ENCODE peak calls at places on chromosomes 2 and 18, in four cellular contexts. Y is thyroid gland, G is fibroblast of lung, O is A549. A is an unnamed sample.

GRCh38 chr2:172095905-172096660 is 6.6 kb downstream of the DLX2 start:
- DNase-seq in O (no peak), G (no peak), Y (no peak), A (no peak)

GRCh38 chr2:234211797-234212196 is 161.3 kb downstream of the SPP2 start:
- DNase-seq in G (peak), Y (no peak), O (no peak), A (no peak)

GRCh38 chr2:128623776-128624424 is 305.2 kb upstream of the HS6ST1 start:
- DNase-seq in G (peak), O (no peak), Y (no peak), A (peak)

GRCh38 chr18:22282311-22283235 is 113.2 kb downstream of the GATA6 start:
- DNase-seq in Y (no peak), O (peak), G (peak), A (no peak)

GRCh38 chr18:858016-858415 is 46.0 kb upstream of the YES1 start:
- DNase-seq in G (no peak), Y (no peak), O (no peak), A (no peak)

GRCh38 chr2:20448246-20449046 is 1.6 kb downstream of the RHOB start:
- DNase-seq in G (peak), Y (peak), O (peak), A (no peak)

GRCh38 chr2:186544255-186544675 is 45.6 kb upstream of the ITGAV start:
- DNase-seq in G (peak), Y (no peak), O (peak), A (no peak)

GRCh38 chr2:159146930-159147666 is 139.4 kb downstream of the WDSUB1 start:
- DNase-seq in O (no peak), G (no peak), Y (peak), A (no peak)

GRCh38 chr2:38636069-38636468 is 29.8 kb upstream of the GALM start:
- DNase-seq in O (no peak), Y (no peak), G (no peak), A (no peak)

GRCh38 chr18:79591040-79591308 is 88.6 kb upstream of the CTDP1 start:
- DNase-seq in Y (no peak), G (no peak), O (no peak), A (no peak)

GRCh38 chr2:46200100-46200690 is 97.0 kb upstream of the EPAS1 start:
- DNase-seq in Y (no peak), G (no peak), O (no peak), A (no peak)

GRCh38 chr2:184314829-184315228 is 283.5 kb upstream of the ZNF804A start:
- DNase-seq in Y (no peak), G (no peak), O (no peak), A (no peak)

GRCh38 chr2:161237397-161238263 is 70.6 kb upstream of the PSMD14 start:
- DNase-seq in O (no peak), G (peak), Y (peak), A (no peak)

GRCh38 chr2:198100323-198100722 is 295.9 kb downstream of the PLCL1 start:
- DNase-seq in Y (no peak), G (no peak), O (no peak), A (no peak)

GRCh38 chr2:23324281-23324680 is 60.7 kb upstream of the KLHL29 start:
- DNase-seq in O (no peak), G (no peak), Y (no peak), A (no peak)

GRCh38 chr2:128329607-128330006 is 10.9 kb upstream of the HS6ST1 start:
- DNase-seq in Y (no peak), O (no peak), G (no peak), A (no peak)

GRCh38 chr2:131156452-131157149 is 51.5 kb downstream of the PLEKHB2 start:
- DNase-seq in O (no peak), G (no peak), Y (no peak), A (no peak)

GRCh38 chr18:21112140-21112473 is 494 bp upstream of the ROCK1 start:
- DNase-seq in G (no peak), O (no peak), Y (no peak), A (no peak)

GRCh38 chr2:14134737-14135136 is 497.8 kb upstream of the LRATD1 start:
- DNase-seq in G (peak), O (no peak), Y (no peak), A (no peak)

GRCh38 chr2:220163486-220163885 is 536.1 kb downstream of the SLC4A3 start:
- DNase-seq in G (no peak), O (no peak), Y (no peak), A (no peak)

GRCh38 chr2:237980751-237981150 is 13.9 kb downstream of the UBE2F start:
- DNase-seq in O (no peak), Y (no peak), G (no peak), A (no peak)

GRCh38 chr2:233449071-233449901 is 95.0 kb downstream of the DGKD start:
- DNase-seq in Y (peak), O (peak), G (peak), A (no peak)

GRCh38 chr2:118202707-118203303 is 114.5 kb downstream of the INSIG2 start:
- DNase-seq in Y (peak), O (peak), G (peak), A (no peak)

GRCh38 chr2:189698020-189698887 is 23.8 kb downstream of the ANKAR start:
- DNase-seq in O (peak), G (peak), Y (peak), A (no peak)

GRCh38 chr2:158921599-158922408 is 46.6 kb upstream of the TANC1 start:
- DNase-seq in G (no peak), O (no peak), Y (no peak), A (no peak)

DNA sequence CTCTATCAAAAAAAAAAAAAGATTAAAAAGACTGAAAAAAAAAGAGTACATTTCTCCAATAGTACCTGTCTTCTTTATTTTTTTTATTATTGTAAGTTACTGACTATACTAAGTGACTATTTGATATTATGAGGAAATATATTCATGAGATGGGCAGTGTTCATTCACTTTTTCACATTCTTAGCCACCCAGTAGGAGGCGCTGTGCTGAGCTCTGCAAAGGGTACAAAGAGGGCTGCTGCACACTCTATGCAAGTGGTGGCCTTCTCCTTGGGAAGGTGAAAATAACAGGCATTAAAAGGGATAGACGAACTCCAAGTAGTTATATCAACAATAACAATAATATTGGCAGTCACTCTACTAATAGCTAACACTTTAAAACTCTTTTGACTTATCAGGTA is 1034.9 kb upstream of the FANCL start:
- DNase-seq in O (no peak), Y (no peak), G (no peak), A (no peak)
- TF ChIP-seq CTCF in O (peak), Y (no peak), G (no peak), A (peak)

DNA sequence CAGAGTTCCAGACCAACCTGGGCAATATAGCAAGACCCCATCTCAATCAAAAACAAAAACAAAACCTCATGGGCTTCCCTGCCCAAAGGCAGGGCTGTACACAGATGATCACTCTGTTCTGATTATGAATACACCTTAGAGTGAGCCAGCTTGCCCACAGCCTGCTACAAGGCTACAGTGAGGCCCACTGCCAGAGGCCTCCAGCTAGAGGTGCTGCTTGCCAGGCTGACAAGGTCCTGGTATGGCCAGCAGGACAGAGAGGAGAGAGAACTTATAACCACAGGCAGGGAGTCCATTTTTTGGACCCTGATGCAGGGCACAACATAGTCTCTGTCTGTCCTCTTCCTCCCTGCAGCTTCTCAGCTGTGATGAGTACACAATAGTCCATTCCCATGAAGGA is 41.5 kb downstream of the KANSL3 start:
- DNase-seq in Y (no peak), G (no peak), O (no peak), A (no peak)
- H3K4me3 ChIP-seq in Y (no peak), G (no peak), O (no peak), A (no peak)

GRCh38 chr2:195664528-195664927 is 7.5 kb downstream of the SLC39A10 start:
- DNase-seq in O (no peak), G (peak), Y (no peak), A (no peak)
- TF ChIP-seq CTCF in O (peak), G (peak), Y (no peak), A (no peak)

DNA sequence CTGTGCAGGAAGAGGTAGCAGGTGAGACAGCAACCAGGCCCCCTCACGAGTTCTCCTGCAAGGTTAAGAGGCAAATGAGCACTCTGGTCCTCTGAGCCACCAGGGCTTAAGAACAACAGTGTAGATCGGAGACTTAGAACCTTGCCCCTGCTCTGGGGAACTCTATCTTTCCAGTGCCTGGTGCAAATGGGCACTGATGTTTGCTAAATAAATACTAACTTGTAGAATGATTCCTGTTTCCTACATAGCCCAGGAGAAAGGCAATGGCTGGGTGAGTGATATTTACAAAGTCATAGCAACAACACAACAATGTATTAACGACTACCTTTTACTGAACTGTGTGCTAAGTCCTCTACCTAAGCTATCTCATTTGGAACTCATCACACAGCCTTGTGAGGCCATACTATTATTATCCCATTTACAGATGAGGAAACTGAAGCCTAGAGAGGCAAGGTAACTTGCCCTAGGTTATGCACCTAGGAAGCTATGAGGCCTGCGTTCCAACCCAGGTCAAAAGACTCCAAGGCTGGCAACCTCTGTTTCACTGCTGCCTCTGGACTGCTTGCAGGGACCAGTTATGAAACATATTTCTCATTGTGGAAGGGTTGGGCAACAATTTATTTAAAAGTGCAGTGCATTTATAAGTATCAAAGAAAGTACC is 4.3 kb downstream of the ATP8B1 start:
- DNase-seq in G (no peak), Y (no peak), O (no peak), A (no peak)
- H3K4me3 ChIP-seq in G (no peak), Y (no peak), O (no peak), A (no peak)